ENCODE peak calls at places on chromosome 9, in seven cellular contexts. X, E, D, G, V, H and C are unnamed samples.

GRCh38 chr9:123129411-123129810 is 95.9 kb downstream of the GPR21 start:
- DNase-seq in H (no peak), E (no peak), D (no peak), V (no peak), X (no peak), G (no peak), C (no peak)

GRCh38 chr9:127838375-127839078 is 15.9 kb downstream of the ENG start:
- DNase-seq in H (peak), D (peak), E (peak), V (no peak), G (no peak), X (peak), C (peak)

GRCh38 chr9:131028931-131029573 is 20.1 kb downstream of the LAMC3 start:
- DNase-seq in H (no peak), G (no peak), D (no peak), X (no peak), E (no peak), V (no peak), C (no peak)

GRCh38 chr9:113650207-113651131 is 186.9 kb downstream of the RGS3 start:
- DNase-seq in X (peak), V (no peak), E (peak), G (no peak), D (no peak), H (no peak), C (no peak)

GRCh38 chr9:69820955-69821788 is 555 bp downstream of the CFAP95 start:
- DNase-seq in E (no peak), V (no peak), G (no peak), X (no peak), D (no peak), H (no peak), C (no peak)

GRCh38 chr9:21674894-21675293 is 127.5 kb upstream of the MTAP start:
- DNase-seq in E (no peak), H (no peak), X (peak), V (no peak), D (no peak), G (no peak), C (no peak)

GRCh38 chr9:72356019-72356653 is 8.9 kb downstream of the ZFAND5 start:
- DNase-seq in X (no peak), E (peak), V (no peak), G (no peak), H (no peak), D (no peak), C (no peak)

GRCh38 chr9:70746760-70747159 is 332.3 kb upstream of the KLF9 start:
- DNase-seq in H (no peak), D (no peak), G (no peak), X (no peak), V (no peak), E (no peak), C (no peak)

GRCh38 chr9:135369401-135369800 is 110.2 kb upstream of the PPP1R26 start:
- DNase-seq in X (no peak), D (no peak), H (no peak), E (no peak), G (no peak), V (no peak), C (no peak)

GRCh38 chr9:109012009-109012875 is 1.1 kb downstream of the CTNNAL1 start:
- DNase-seq in E (peak), V (peak), D (no peak), X (peak), G (peak), H (peak), C (peak)

GRCh38 chr9:99103505-99103904 is 1.4 kb upstream of the TGFBR1 start:
- DNase-seq in G (no peak), H (no peak), D (no peak), X (peak), V (no peak), E (peak), C (no peak)

GRCh38 chr9:77673912-77674791 is 26.0 kb upstream of the GNA14 start:
- DNase-seq in D (no peak), X (peak), E (peak), G (peak), H (no peak), V (no peak), C (no peak)

GRCh38 chr9:18359335-18359734 is 114.6 kb upstream of the ADAMTSL1 start:
- DNase-seq in G (no peak), E (no peak), X (peak), H (no peak), V (no peak), D (no peak), C (no peak)

GRCh38 chr9:116959775-116960174 is 272.7 kb downstream of the TRIM32 start:
- DNase-seq in D (no peak), V (no peak), X (peak), H (no peak), E (no peak), G (no peak), C (no peak)

GRCh38 chr9:101114317-101114716 is 85.8 kb downstream of the PLPPR1 start:
- DNase-seq in D (no peak), E (no peak), X (no peak), G (no peak), H (no peak), V (no peak), C (no peak)

GRCh38 chr9:20319641-20320337 is 302.5 kb downstream of the MLLT3 start:
- DNase-seq in E (peak), H (no peak), D (no peak), X (peak), G (peak), V (no peak), C (no peak)

GRCh38 chr9:117485176-117485575 is 70.3 kb upstream of the ASTN2 start:
- DNase-seq in E (no peak), H (no peak), D (no peak), X (no peak), G (no peak), V (no peak), C (no peak)

GRCh38 chr9:123111977-123112869 is 78.8 kb downstream of the GPR21 start:
- DNase-seq in D (peak), X (no peak), G (no peak), E (no peak), V (no peak), H (no peak), C (no peak)

GRCh38 chr9:129962889-129963703 is 79.9 kb downstream of the FNBP1 start:
- DNase-seq in D (peak), X (peak), E (no peak), V (peak), G (peak), H (peak), C (no peak)

GRCh38 chr9:136831720-136832104 is 10.6 kb upstream of the AJM1 start:
- DNase-seq in V (no peak), E (no peak), H (no peak), D (peak), X (no peak), G (no peak), C (no peak)

GRCh38 chr9:86968258-86968920 is 21.1 kb upstream of the GAS1 start:
- DNase-seq in G (no peak), E (no peak), V (peak), H (no peak), D (no peak), X (no peak), C (no peak)

GRCh38 chr9:114409103-114409780 is 21.5 kb upstream of the AKNA start:
- DNase-seq in X (peak), G (peak), E (peak), H (no peak), V (no peak), D (no peak), C (no peak)

GRCh38 chr9:97480174-97480573 is 21.3 kb upstream of the TMOD1 start:
- DNase-seq in X (no peak), D (no peak), V (no peak), E (no peak), G (no peak), H (no peak), C (no peak)

GRCh38 chr9:118929317-118929716 is 439.9 kb downstream of the BRINP1 start:
- DNase-seq in G (no peak), H (peak), E (no peak), V (no peak), X (peak), D (no peak), C (no peak)

GRCh38 chr9:13088734-13089427 is 190.6 kb downstream of the MPDZ start:
- DNase-seq in V (no peak), H (no peak), G (peak), D (no peak), E (peak), X (peak), C (no peak)

GRCh38 chr9:85420750-85421149 is 321.0 kb downstream of the AGTPBP1 start:
- DNase-seq in V (no peak), E (no peak), X (no peak), G (no peak), H (no peak), D (no peak), C (no peak)

GRCh38 chr9:123473226-123473625 is 117.2 kb downstream of the CRB2 start:
- DNase-seq in H (no peak), G (no peak), D (peak), E (no peak), V (no peak), X (no peak), C (no peak)

GRCh38 chr9:92151691-92152393 is 36.6 kb upstream of the SPTLC1 start:
- DNase-seq in D (no peak), G (no peak), E (no peak), X (peak), V (peak), H (no peak), C (no peak)

GRCh38 chr9:13268469-13268868 is 11.0 kb downstream of the MPDZ start:
- DNase-seq in G (no peak), D (no peak), V (no peak), E (peak), H (no peak), X (peak), C (no peak)

GRCh38 chr9:10204276-10204675 is 408.5 kb downstream of the PTPRD start:
- DNase-seq in D (no peak), X (no peak), V (no peak), E (no peak), G (no peak), H (no peak), C (no peak)

GRCh38 chr9:88418025-88418424 is 29.8 kb downstream of the SPIN1 start:
- DNase-seq in V (no peak), H (no peak), D (no peak), G (no peak), X (no peak), E (no peak), C (no peak)

GRCh38 chr9:135664266-135664665 is 1.2 kb downstream of the LCN9 start:
- DNase-seq in D (peak), H (no peak), X (no peak), V (no peak), E (no peak), G (no peak), C (no peak)

GRCh38 chr9:81685763-81686613 is 3.4 kb downstream of the TLE1 start:
- DNase-seq in V (no peak), E (peak), G (no peak), H (no peak), X (peak), D (no peak), C (no peak)
- TF ChIP-seq CTCF in V (peak), E (no peak), G (no peak), H (peak), X (peak), D (no peak), C (no peak)

GRCh38 chr9:90830051-90830450 is 28.4 kb downstream of the SYK start:
- DNase-seq in E (no peak), X (no peak), D (no peak), H (no peak), G (no peak), V (no peak), C (no peak)
- TF ChIP-seq POLR2A in E (no peak), X (no peak), D (no peak), H (no peak), G (no peak), V (no peak), C (no peak)

GRCh38 chr9:35074141-35074540 is 1.7 kb upstream of the VCP start:
- DNase-seq in G (no peak), H (no peak), E (no peak), D (peak), V (no peak), X (no peak), C (peak)

GRCh38 chr9:35070823-35071813 is 1.3 kb downstream of the VCP start:
- DNase-seq in G (peak), D (no peak), H (peak), V (no peak), X (peak), E (no peak), C (peak)

GRCh38 chr9:35072461-35073275 is at the start of gene VCP:
- DNase-seq in H (peak), X (peak), D (peak), E (peak), G (peak), V (peak), C (peak)

GRCh38 chr9:35073276-35073607 is 817 bp upstream of the VCP start:
- DNase-seq in X (peak), V (no peak), E (no peak), H (no peak), D (no peak), G (no peak), C (peak)

DNA sequence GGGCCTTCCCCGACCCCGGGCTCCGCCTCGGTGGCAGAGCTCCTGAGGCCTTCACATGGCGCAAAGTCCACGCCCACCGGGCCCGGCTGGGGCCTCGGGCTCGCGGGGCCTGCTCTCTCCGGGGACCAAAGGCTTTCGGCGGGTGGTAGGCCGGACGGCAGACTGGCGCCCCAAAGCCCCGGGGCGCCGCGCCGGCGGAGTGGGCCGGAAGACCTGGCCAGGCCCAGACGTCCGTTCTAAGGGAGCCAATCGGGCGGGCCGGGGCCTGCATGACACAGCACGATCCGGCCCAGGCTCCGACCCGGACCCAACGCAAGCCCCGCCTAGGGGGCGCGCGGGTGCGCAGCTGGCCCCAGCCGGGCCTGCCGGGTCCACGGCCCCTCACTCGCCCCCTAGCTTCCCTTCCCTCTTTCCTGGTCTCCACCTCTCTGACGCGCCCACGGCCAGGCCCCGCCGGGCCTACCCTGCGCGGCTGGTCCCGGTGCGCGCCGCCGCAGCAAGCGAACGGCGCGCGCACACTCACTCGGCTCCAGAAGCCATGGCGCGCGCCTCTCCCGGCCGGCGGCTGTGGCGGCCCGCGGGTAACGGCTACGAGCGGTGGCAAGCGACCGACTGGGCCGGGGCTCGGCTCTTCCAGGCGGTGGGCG is 488 bp downstream of the VCP start:
- DNase-seq in E (peak), X (peak), V (peak), D (peak), H (peak), G (peak), C (peak)
- TF ChIP-seq CTCF in E (peak), X (peak), V (peak), D (peak), H (peak), G (peak), C (no peak)

GRCh38 chr9:121760571-121760970 is 109.1 kb downstream of the DAB2IP start:
- DNase-seq in G (no peak), D (no peak), X (no peak), V (no peak), H (no peak), E (no peak), C (no peak)
- TF ChIP-seq POLR2A in G (no peak), D (no peak), X (no peak), V (no peak), H (no peak), E (no peak), C (no peak)

GRCh38 chr9:107246259-107247254 is 36.5 kb upstream of the RAD23B start:
- DNase-seq in X (peak), V (no peak), E (peak), G (peak), H (no peak), D (no peak), C (no peak)
- TF ChIP-seq CTCF in X (no peak), V (no peak), E (peak), G (peak), H (no peak), D (no peak), C (no peak)

DNA sequence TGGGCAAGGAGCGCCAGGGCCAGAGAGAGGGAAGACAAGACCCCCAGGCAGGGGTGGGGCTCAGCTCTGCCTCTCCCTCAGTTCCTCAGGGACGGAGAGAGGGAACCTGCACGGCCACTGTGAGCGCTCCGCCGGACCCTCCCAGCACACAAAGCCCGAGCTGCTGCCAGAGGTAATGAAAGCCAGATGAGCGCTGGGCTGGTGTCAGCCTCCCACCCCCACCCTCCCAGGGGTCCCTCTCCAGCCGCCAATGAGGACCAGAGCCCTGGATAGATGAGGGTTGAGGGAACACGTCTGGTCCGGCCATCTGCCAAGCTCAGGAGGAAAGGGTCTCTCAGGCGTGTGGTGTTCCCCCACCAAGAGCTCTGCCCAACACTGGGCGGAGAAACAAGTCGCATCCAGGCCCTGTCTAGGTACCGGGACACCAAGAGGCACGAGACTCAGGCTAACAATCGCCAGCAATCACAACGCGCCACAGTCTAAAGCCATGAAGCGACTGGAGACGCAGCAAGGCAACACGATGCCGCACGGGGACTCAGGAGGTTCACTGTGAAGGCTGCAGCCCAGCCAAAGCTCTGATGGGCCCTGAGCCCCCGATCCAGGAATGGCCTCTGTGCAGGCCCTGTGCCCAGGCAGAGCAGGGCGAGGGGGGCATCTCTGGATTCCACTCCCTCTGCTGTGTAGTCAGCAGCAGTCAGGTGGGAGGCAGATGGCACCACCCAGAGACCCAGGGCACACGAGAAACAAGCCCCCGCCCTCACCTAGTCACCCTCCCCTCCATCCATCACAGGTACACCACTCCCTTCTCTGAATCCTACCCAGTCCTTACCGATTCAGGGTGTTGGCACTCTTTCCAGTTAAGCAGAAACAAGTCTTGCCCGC is 1.3 kb downstream of the RALGDS start:
- DNase-seq in E (no peak), G (no peak), X (peak), D (no peak), H (peak), V (peak), C (no peak)
- TF ChIP-seq POLR2A in E (no peak), G (no peak), X (no peak), D (no peak), H (peak), V (no peak), C (no peak)

DNA sequence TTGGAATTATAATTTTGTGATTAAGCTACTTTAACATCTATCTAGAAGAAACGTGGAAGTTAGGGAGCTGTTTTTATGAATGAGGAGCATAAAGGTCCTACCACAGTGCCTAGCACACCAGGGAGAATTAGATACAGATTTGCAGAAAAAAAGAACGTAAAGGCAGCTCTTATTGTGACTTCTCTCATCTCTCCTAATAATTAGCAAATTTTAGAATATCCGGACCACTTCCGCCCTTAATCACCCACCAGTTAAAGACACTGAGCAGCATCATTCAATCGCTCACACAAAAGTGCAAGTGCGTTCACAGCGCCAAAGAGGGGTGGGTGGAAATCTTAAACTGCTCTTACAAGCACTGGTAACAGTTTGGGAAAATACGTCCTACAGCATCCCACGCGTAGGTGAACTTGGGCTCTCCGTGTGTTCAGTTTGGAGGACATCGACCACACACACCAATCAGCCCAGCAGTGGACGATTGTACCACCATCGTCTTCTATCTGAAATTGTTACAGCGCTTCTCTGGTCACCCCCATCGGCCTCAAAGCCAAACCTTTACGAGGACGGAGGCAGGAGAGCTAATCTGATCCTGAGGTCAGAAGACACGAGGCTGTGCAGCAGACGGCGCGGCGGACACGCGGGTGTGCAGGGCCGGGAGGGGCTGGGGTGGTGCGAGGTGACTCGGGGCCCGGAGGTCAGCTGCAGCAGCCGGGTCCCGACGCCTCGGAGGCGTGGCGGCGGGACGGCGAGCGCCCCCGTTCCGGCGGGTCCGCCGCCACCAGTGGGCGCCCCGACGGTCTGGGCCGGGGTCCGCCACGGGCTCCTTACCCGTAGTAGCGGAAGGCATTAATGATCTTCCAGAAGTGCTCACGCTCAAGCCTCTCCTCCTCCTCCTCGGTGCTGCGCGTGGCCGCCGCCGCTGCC is 646 bp downstream of the CARNMT1 start:
- DNase-seq in E (peak), H (peak), V (peak), G (peak), D (peak), X (peak), C (peak)
- TF ChIP-seq CTCF in E (no peak), H (no peak), V (no peak), G (no peak), D (no peak), X (peak), C (no peak)

GRCh38 chr9:94656190-94656589 is 16.9 kb upstream of the FBP1 start:
- DNase-seq in H (no peak), X (no peak), V (no peak), E (no peak), G (peak), D (peak), C (no peak)
- TF ChIP-seq POLR2A in H (no peak), X (no peak), V (no peak), E (no peak), G (peak), D (no peak), C (no peak)